ENCODE peak calls at places on chromosomes 3 and 15, in six cellular contexts. One of them, this sample, is unnamed.

GRCh38 chr3:107431298-107432012 is 54.2 kb downstream of the CCDC54 start:
- DNase-seq in lower leg skin: peak
- DNase-seq in heart left ventricle: peak
- DNase-seq in IMR-90: peak
- DNase-seq in transverse colon: peak
- DNase-seq in spleen: peak
- DNase-seq in this sample: peak

GRCh38 chr15:39925112-39925830 is 5.2 kb upstream of the GPR176 start:
- DNase-seq in heart left ventricle: no peak
- DNase-seq in lower leg skin: no peak
- DNase-seq in transverse colon: no peak
- DNase-seq in spleen: no peak
- DNase-seq in IMR-90: peak
- DNase-seq in this sample: peak

GRCh38 chr15:99106417-99107220 is 1.7 kb downstream of the SYNM start:
- DNase-seq in heart left ventricle: peak
- DNase-seq in lower leg skin: peak
- DNase-seq in spleen: peak
- DNase-seq in IMR-90: peak
- DNase-seq in transverse colon: no peak
- DNase-seq in this sample: no peak

GRCh38 chr3:851098-851790 is 241.6 kb upstream of the CNTN6 start:
- DNase-seq in lower leg skin: no peak
- DNase-seq in heart left ventricle: no peak
- DNase-seq in transverse colon: no peak
- DNase-seq in IMR-90: no peak
- DNase-seq in spleen: no peak
- DNase-seq in this sample: no peak

GRCh38 chr3:98086873-98087272 is at the start of gene OR5AC2:
- DNase-seq in spleen: no peak
- DNase-seq in IMR-90: no peak
- DNase-seq in transverse colon: no peak
- DNase-seq in heart left ventricle: no peak
- DNase-seq in lower leg skin: no peak
- DNase-seq in this sample: no peak

GRCh38 chr3:71726106-71726505 is 904 bp upstream of the EIF4E3 start:
- DNase-seq in IMR-90: no peak
- DNase-seq in spleen: no peak
- DNase-seq in heart left ventricle: no peak
- DNase-seq in lower leg skin: no peak
- DNase-seq in transverse colon: peak
- DNase-seq in this sample: no peak

GRCh38 chr15:100902436-100903190 is 16.5 kb upstream of the LRRK1 start:
- DNase-seq in spleen: peak
- DNase-seq in transverse colon: peak
- DNase-seq in lower leg skin: peak
- DNase-seq in heart left ventricle: peak
- DNase-seq in IMR-90: peak
- DNase-seq in this sample: no peak

GRCh38 chr15:56475351-56475750 is 10.4 kb upstream of the MNS1 start:
- DNase-seq in IMR-90: no peak
- DNase-seq in spleen: no peak
- DNase-seq in lower leg skin: no peak
- DNase-seq in heart left ventricle: no peak
- DNase-seq in transverse colon: no peak
- DNase-seq in this sample: no peak

GRCh38 chr3:107810195-107811071 is 280.4 kb downstream of the CD47 start:
- DNase-seq in IMR-90: peak
- DNase-seq in heart left ventricle: no peak
- DNase-seq in transverse colon: no peak
- DNase-seq in spleen: no peak
- DNase-seq in lower leg skin: no peak
- DNase-seq in this sample: no peak

GRCh38 chr3:72891053-72891855 is 3.4 kb downstream of the GXYLT2 start:
- DNase-seq in spleen: no peak
- DNase-seq in IMR-90: peak
- DNase-seq in heart left ventricle: peak
- DNase-seq in lower leg skin: no peak
- DNase-seq in transverse colon: peak
- DNase-seq in this sample: no peak

GRCh38 chr3:129502641-129503386 is 25.6 kb upstream of the RHO start:
- DNase-seq in lower leg skin: no peak
- DNase-seq in heart left ventricle: no peak
- DNase-seq in spleen: peak
- DNase-seq in transverse colon: no peak
- DNase-seq in IMR-90: no peak
- DNase-seq in this sample: no peak

GRCh38 chr3:133804896-133805295 is 719 bp upstream of the SRPRB start:
- DNase-seq in transverse colon: no peak
- DNase-seq in heart left ventricle: no peak
- DNase-seq in IMR-90: no peak
- DNase-seq in lower leg skin: no peak
- DNase-seq in spleen: no peak
- DNase-seq in this sample: no peak

GRCh38 chr3:23202203-23202920 is 765 bp upstream of the UBE2E2 start:
- DNase-seq in IMR-90: peak
- DNase-seq in lower leg skin: peak
- DNase-seq in transverse colon: no peak
- DNase-seq in heart left ventricle: no peak
- DNase-seq in spleen: no peak
- DNase-seq in this sample: peak

GRCh38 chr3:107117922-107118576 is 259.2 kb upstream of the CCDC54 start:
- DNase-seq in IMR-90: peak
- DNase-seq in spleen: no peak
- DNase-seq in lower leg skin: no peak
- DNase-seq in transverse colon: no peak
- DNase-seq in heart left ventricle: peak
- DNase-seq in this sample: peak

GRCh38 chr3:129555616-129556357 is 12.8 kb downstream of the H1-8 start:
- DNase-seq in lower leg skin: no peak
- DNase-seq in transverse colon: no peak
- DNase-seq in spleen: no peak
- DNase-seq in heart left ventricle: no peak
- DNase-seq in IMR-90: no peak
- DNase-seq in this sample: no peak

GRCh38 chr15:28987337-28987736 is 101.6 kb downstream of the APBA2 start:
- DNase-seq in lower leg skin: no peak
- DNase-seq in heart left ventricle: no peak
- DNase-seq in transverse colon: no peak
- DNase-seq in IMR-90: no peak
- DNase-seq in spleen: no peak
- DNase-seq in this sample: no peak

GRCh38 chr3:877001-877400 is 215.8 kb upstream of the CNTN6 start:
- DNase-seq in lower leg skin: no peak
- DNase-seq in spleen: no peak
- DNase-seq in heart left ventricle: no peak
- DNase-seq in transverse colon: no peak
- DNase-seq in IMR-90: no peak
- DNase-seq in this sample: no peak

GRCh38 chr15:64213646-64214045 is 50.8 kb upstream of the PPIB start:
- DNase-seq in IMR-90: peak
- DNase-seq in lower leg skin: no peak
- DNase-seq in spleen: no peak
- DNase-seq in heart left ventricle: no peak
- DNase-seq in transverse colon: no peak
- DNase-seq in this sample: no peak

GRCh38 chr3:102374863-102375637 is 59.8 kb upstream of the ZPLD1 start:
- DNase-seq in spleen: no peak
- DNase-seq in heart left ventricle: no peak
- DNase-seq in transverse colon: no peak
- DNase-seq in IMR-90: no peak
- DNase-seq in lower leg skin: no peak
- DNase-seq in this sample: no peak

GRCh38 chr3:61358364-61358763 is 107.1 kb upstream of the FHIT start:
- DNase-seq in lower leg skin: peak
- DNase-seq in spleen: peak
- DNase-seq in heart left ventricle: peak
- DNase-seq in transverse colon: peak
- DNase-seq in IMR-90: no peak
- DNase-seq in this sample: no peak

GRCh38 chr3:9669720-9670432 is 20.6 kb downstream of the MTMR14 start:
- DNase-seq in transverse colon: no peak
- DNase-seq in lower leg skin: no peak
- DNase-seq in IMR-90: no peak
- DNase-seq in heart left ventricle: peak
- DNase-seq in spleen: peak
- DNase-seq in this sample: no peak

GRCh38 chr15:41336549-41336948 is 3.9 kb downstream of the NUSAP1 start:
- DNase-seq in IMR-90: no peak
- DNase-seq in heart left ventricle: no peak
- DNase-seq in lower leg skin: no peak
- DNase-seq in spleen: no peak
- DNase-seq in transverse colon: no peak
- DNase-seq in this sample: peak

GRCh38 chr3:128426128-128426921 is 40.4 kb downstream of the DNAJB8 start:
- DNase-seq in transverse colon: peak
- DNase-seq in IMR-90: no peak
- DNase-seq in heart left ventricle: peak
- DNase-seq in lower leg skin: no peak
- DNase-seq in spleen: peak
- DNase-seq in this sample: peak

GRCh38 chr3:45995370-45996192 is at the start of gene FYCO1:
- DNase-seq in heart left ventricle: peak
- DNase-seq in lower leg skin: peak
- DNase-seq in IMR-90: peak
- DNase-seq in spleen: peak
- DNase-seq in transverse colon: peak
- DNase-seq in this sample: peak
- TF ChIP-seq POLR2A in heart left ventricle: peak
- TF ChIP-seq POLR2A in lower leg skin: no peak
- TF ChIP-seq POLR2A in IMR-90: peak
- TF ChIP-seq POLR2A in spleen: no peak
- TF ChIP-seq POLR2A in transverse colon: peak
- TF ChIP-seq POLR2A in this sample: peak

DNA sequence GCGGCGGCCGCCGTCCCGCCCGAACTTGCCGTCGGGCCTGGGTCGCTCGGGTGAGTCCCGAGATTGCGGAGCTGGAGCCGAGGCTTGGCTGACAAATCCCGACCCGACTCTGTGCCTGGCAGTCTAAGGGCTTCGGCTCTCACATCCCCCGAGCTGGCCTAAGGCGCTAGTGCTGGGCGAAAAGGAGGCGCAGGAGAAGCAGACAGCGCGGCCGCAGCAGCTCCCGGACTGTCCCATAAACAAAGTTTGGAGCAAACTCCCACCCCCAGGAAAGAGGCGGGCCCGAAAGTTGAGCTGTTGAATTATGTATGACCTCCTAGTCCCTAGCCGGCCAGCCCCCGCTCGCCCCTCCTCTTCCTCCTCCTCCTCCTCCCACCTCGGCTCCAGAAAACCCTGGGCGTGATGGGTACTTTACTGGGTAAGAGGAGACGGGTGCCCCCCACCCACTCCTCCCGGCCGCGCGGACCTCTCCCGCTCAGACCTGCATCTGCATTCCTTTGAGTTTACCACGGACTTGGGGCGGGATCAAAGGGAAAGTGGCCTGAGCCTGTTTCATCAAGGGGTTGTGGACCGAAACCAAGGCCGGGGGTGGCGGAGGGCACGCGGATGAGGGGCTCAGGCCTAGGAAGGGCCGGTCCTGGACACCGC is at the start of gene WWTR1:
- DNase-seq in spleen: peak
- DNase-seq in transverse colon: peak
- DNase-seq in heart left ventricle: peak
- DNase-seq in lower leg skin: peak
- DNase-seq in IMR-90: peak
- DNase-seq in this sample: peak
- TF ChIP-seq POLR2A in spleen: no peak
- TF ChIP-seq POLR2A in transverse colon: peak
- TF ChIP-seq POLR2A in heart left ventricle: peak
- TF ChIP-seq POLR2A in lower leg skin: no peak
- TF ChIP-seq POLR2A in IMR-90: peak
- TF ChIP-seq POLR2A in this sample: no peak

GRCh38 chr3:10822055-10822454 is 6.0 kb downstream of the SLC6A11 start:
- DNase-seq in spleen: no peak
- DNase-seq in lower leg skin: peak
- DNase-seq in IMR-90: no peak
- DNase-seq in heart left ventricle: no peak
- DNase-seq in transverse colon: no peak
- DNase-seq in this sample: no peak

GRCh38 chr3:10822708-10823515 is 6.9 kb downstream of the SLC6A11 start:
- DNase-seq in lower leg skin: no peak
- DNase-seq in heart left ventricle: no peak
- DNase-seq in transverse colon: no peak
- DNase-seq in spleen: no peak
- DNase-seq in IMR-90: no peak
- DNase-seq in this sample: no peak

GRCh38 chr3:10823516-10823818 is 7.4 kb downstream of the SLC6A11 start:
- DNase-seq in transverse colon: no peak
- DNase-seq in lower leg skin: no peak
- DNase-seq in heart left ventricle: no peak
- DNase-seq in IMR-90: no peak
- DNase-seq in spleen: no peak
- DNase-seq in this sample: no peak

DNA sequence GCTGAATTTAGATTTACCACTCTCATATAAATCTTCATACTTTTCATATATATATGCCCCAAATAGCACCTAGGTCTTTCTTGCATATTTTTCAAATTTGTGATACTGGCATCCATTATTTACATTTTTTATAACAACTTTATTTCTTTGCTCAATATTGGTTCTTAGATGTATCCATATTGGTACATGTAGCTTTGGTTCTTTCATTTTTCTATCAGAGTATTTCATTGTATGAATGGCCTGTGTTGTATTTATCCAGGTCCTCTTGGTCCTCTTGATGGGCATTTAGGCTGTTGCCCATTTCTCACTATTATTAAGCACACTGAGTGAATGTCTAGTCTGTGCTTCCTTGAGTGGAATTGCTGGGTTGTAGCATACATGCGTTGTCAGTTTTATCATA is 8.4 kb downstream of the SLC6A11 start:
- DNase-seq in lower leg skin: no peak
- DNase-seq in spleen: no peak
- DNase-seq in transverse colon: no peak
- DNase-seq in heart left ventricle: no peak
- DNase-seq in IMR-90: no peak
- DNase-seq in this sample: no peak
- TF ChIP-seq POLR2A in lower leg skin: no peak
- TF ChIP-seq POLR2A in spleen: no peak
- TF ChIP-seq POLR2A in transverse colon: no peak
- TF ChIP-seq POLR2A in heart left ventricle: no peak
- TF ChIP-seq POLR2A in IMR-90: no peak
- TF ChIP-seq POLR2A in this sample: no peak

DNA sequence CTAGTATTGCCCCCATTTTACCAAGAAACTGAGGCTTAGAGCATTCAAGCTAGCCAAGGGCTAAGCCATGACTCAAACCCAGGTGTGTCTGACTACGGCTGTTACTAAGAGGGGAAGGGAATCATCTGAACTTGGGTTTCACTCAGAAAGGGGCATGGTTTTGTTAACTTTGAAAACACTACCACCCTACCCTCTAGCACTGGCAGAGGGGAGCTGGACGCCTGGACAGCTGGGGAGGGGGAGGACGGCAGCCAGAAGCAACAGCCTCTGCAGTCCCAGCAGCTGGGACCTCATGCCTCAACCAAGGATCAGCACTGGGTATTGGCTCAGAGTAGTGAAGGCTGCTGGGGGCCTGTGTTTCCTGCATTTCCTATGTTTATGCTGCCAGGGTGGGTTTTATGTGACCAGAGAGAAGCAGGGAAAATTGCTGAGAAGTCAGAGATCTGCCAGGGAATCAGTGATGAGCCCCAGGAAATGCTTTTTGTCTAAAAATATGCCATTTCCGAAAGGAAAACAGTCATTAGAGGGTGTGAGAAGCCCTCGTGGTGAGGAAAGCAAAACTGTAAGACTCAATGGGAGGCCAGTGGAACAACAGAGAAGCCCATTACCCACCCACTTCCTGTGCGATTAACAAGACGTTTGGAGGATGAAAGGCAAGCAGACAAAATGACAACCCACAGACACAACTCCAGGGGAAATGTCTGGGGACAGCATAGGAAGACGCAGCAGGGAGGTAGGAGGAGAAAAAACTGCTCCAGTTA is 41.2 kb downstream of the LIPC start:
- DNase-seq in lower leg skin: no peak
- DNase-seq in heart left ventricle: no peak
- DNase-seq in IMR-90: peak
- DNase-seq in transverse colon: no peak
- DNase-seq in spleen: no peak
- DNase-seq in this sample: no peak
- TF ChIP-seq POLR2A in lower leg skin: no peak
- TF ChIP-seq POLR2A in heart left ventricle: no peak
- TF ChIP-seq POLR2A in IMR-90: no peak
- TF ChIP-seq POLR2A in transverse colon: no peak
- TF ChIP-seq POLR2A in spleen: no peak
- TF ChIP-seq POLR2A in this sample: no peak